ENCODE peak calls at places on chromosomes 13 and 19, in seven cellular contexts. One of them, this sample, is unnamed.

GRCh38 chr19:10503002-10503789 is at the start of gene KEAP1:
- DNase-seq in GM12878: no peak
- DNase-seq in H1: peak; percentile 82
- DNase-seq in K562: peak; percentile 85
- DNase-seq in SK-N-SH: peak; percentile 84
- DNase-seq in HCT116: no peak
- DNase-seq in HepG2: peak; percentile 18
- DNase-seq in this sample: peak; percentile 26

GRCh38 chr13:111361873-111362648 is 41.6 kb downstream of the TEX29 start:
- DNase-seq in HepG2: no peak
- DNase-seq in GM12878: no peak
- DNase-seq in HCT116: no peak
- DNase-seq in K562: no peak
- DNase-seq in SK-N-SH: no peak
- DNase-seq in H1: peak; percentile 28
- DNase-seq in this sample: no peak

GRCh38 chr19:44807652-44808462 is 1.0 kb upstream of the BCAM start:
- DNase-seq in HepG2: peak; percentile 77
- DNase-seq in GM12878: no peak
- DNase-seq in HCT116: peak; percentile 55
- DNase-seq in H1: no peak
- DNase-seq in SK-N-SH: peak; percentile 83
- DNase-seq in K562: peak; percentile 78
- DNase-seq in this sample: peak; percentile 81

GRCh38 chr13:43933378-43933777 is 53.7 kb downstream of the LACC1 start:
- DNase-seq in H1: no peak
- DNase-seq in GM12878: peak; percentile 41
- DNase-seq in HepG2: no peak
- DNase-seq in SK-N-SH: no peak
- DNase-seq in K562: no peak
- DNase-seq in HCT116: no peak
- DNase-seq in this sample: no peak

GRCh38 chr13:43300817-43301216 is 277.4 kb downstream of the DNAJC15 start:
- DNase-seq in HCT116: no peak
- DNase-seq in H1: no peak
- DNase-seq in HepG2: no peak
- DNase-seq in K562: no peak
- DNase-seq in SK-N-SH: no peak
- DNase-seq in GM12878: no peak
- DNase-seq in this sample: no peak

GRCh38 chr13:48531416-48532145 is 1.3 kb downstream of the RCBTB2 start:
- DNase-seq in H1: no peak
- DNase-seq in GM12878: peak; percentile 38
- DNase-seq in HCT116: no peak
- DNase-seq in SK-N-SH: no peak
- DNase-seq in HepG2: peak; percentile 13
- DNase-seq in K562: no peak
- DNase-seq in this sample: no peak

GRCh38 chr13:99434258-99434788 is 66.9 kb upstream of the TM9SF2 start:
- DNase-seq in K562: peak; percentile 67
- DNase-seq in GM12878: no peak
- DNase-seq in SK-N-SH: no peak
- DNase-seq in H1: no peak
- DNase-seq in HepG2: peak; percentile 17
- DNase-seq in HCT116: no peak
- DNase-seq in this sample: no peak

GRCh38 chr19:1266818-1267440 is 2.2 kb upstream of the CIRBP start:
- DNase-seq in GM12878: no peak
- DNase-seq in SK-N-SH: peak; percentile 85
- DNase-seq in K562: peak; percentile 41
- DNase-seq in H1: peak; percentile 97
- DNase-seq in HepG2: no peak
- DNase-seq in HCT116: no peak
- DNase-seq in this sample: no peak

GRCh38 chr13:101919541-101920306 is 467.2 kb downstream of the ITGBL1 start:
- DNase-seq in HCT116: no peak
- DNase-seq in GM12878: no peak
- DNase-seq in H1: peak; percentile 85
- DNase-seq in HepG2: no peak
- DNase-seq in K562: no peak
- DNase-seq in SK-N-SH: peak; percentile 6
- DNase-seq in this sample: peak; percentile 19

GRCh38 chr19:48379058-48379457 is 12.3 kb downstream of the KDELR1 start:
- DNase-seq in H1: no peak
- DNase-seq in HepG2: no peak
- DNase-seq in HCT116: no peak
- DNase-seq in K562: no peak
- DNase-seq in SK-N-SH: no peak
- DNase-seq in GM12878: no peak
- DNase-seq in this sample: no peak
- TF ChIP-seq JUND in H1: no peak
- TF ChIP-seq JUND in HepG2: no peak
- TF ChIP-seq JUND in HCT116: no peak
- TF ChIP-seq JUND in K562: no peak
- TF ChIP-seq JUND in SK-N-SH: no peak
- TF ChIP-seq JUND in GM12878: no peak
- TF ChIP-seq JUND in this sample: no peak

GRCh38 chr13:98370806-98371553 is 193.9 kb upstream of the RNF113B start:
- DNase-seq in H1: peak; percentile 45
- DNase-seq in HepG2: no peak
- DNase-seq in SK-N-SH: no peak
- DNase-seq in K562: no peak
- DNase-seq in HCT116: no peak
- DNase-seq in GM12878: no peak
- DNase-seq in this sample: no peak

GRCh38 chr13:98366959-98367358 is 189.9 kb upstream of the RNF113B start:
- DNase-seq in K562: no peak
- DNase-seq in HepG2: no peak
- DNase-seq in SK-N-SH: no peak
- DNase-seq in H1: no peak
- DNase-seq in HCT116: no peak
- DNase-seq in GM12878: no peak
- DNase-seq in this sample: no peak

GRCh38 chr13:98370261-98370660 is 193.2 kb upstream of the RNF113B start:
- DNase-seq in HepG2: no peak
- DNase-seq in HCT116: no peak
- DNase-seq in SK-N-SH: no peak
- DNase-seq in K562: no peak
- DNase-seq in H1: peak; percentile 28
- DNase-seq in GM12878: no peak
- DNase-seq in this sample: no peak

GRCh38 chr13:98365291-98365690 is 188.2 kb upstream of the RNF113B start:
- DNase-seq in HCT116: no peak
- DNase-seq in HepG2: no peak
- DNase-seq in H1: no peak
- DNase-seq in SK-N-SH: no peak
- DNase-seq in K562: no peak
- DNase-seq in GM12878: no peak
- DNase-seq in this sample: no peak

GRCh38 chr13:98368019-98368418 is 190.9 kb upstream of the RNF113B start:
- DNase-seq in H1: no peak
- DNase-seq in HepG2: no peak
- DNase-seq in GM12878: no peak
- DNase-seq in HCT116: no peak
- DNase-seq in SK-N-SH: no peak
- DNase-seq in K562: no peak
- DNase-seq in this sample: no peak
- TF ChIP-seq JUND in H1: no peak
- TF ChIP-seq JUND in HepG2: no peak
- TF ChIP-seq JUND in GM12878: no peak
- TF ChIP-seq JUND in HCT116: no peak
- TF ChIP-seq JUND in SK-N-SH: no peak
- TF ChIP-seq JUND in K562: no peak
- TF ChIP-seq JUND in this sample: no peak

GRCh38 chr19:29290853-29291252 is 77.9 kb upstream of the UQCRFS1 start:
- DNase-seq in GM12878: no peak
- DNase-seq in HCT116: no peak
- DNase-seq in SK-N-SH: no peak
- DNase-seq in K562: no peak
- DNase-seq in H1: no peak
- DNase-seq in HepG2: no peak
- DNase-seq in this sample: no peak
- TF ChIP-seq JUND in GM12878: no peak
- TF ChIP-seq JUND in HCT116: no peak
- TF ChIP-seq JUND in SK-N-SH: no peak
- TF ChIP-seq JUND in K562: no peak
- TF ChIP-seq JUND in H1: no peak
- TF ChIP-seq JUND in HepG2: no peak
- TF ChIP-seq JUND in this sample: no peak

DNA sequence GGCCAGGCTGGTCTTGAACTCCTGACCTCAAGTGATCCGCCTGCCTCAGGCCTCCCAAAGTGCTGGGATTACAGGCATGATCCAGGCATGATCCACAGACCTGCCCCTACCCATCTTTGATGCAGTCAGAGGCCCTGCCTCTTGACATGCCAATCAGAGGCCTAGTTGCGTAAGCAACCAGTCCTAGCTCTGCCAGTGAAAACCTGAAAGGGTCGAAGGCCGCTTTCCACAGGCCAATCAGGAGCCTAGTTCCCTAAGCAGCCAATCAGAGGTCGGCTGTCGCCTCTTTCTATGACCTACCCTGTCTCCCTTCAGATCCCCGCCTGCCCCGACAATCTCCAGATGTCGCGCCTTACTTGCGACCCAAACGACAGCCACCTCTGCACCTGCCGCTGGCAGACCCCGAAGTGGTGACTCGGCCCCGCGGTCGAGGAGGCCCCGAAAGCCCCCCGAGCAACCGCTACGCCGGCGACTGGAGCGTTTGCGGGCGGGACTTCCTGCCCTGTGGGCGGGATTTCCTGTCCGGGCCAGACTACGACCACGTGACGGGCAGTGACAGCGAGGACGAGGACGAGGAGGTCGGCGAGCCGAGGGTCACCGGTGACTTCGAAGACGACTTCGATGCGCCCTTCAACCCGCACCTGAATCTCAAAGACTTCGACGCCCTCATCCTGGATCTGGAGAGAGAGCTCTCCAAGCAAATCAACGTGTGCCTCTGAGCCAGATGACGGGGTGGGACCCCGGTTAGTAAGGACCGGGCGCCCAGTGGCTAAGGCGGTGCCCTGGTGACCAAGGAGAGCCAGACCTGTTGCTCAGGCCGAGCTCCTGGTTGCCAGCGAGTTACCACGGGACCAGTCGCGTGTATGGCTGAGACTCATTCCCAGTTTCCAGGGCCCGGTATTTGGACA is 6.3 kb downstream of the SYDE1 start:
- DNase-seq in HepG2: peak; percentile 32
- DNase-seq in GM12878: no peak
- DNase-seq in HCT116: no peak
- DNase-seq in SK-N-SH: peak; percentile 48
- DNase-seq in K562: no peak
- DNase-seq in H1: peak; percentile 73
- DNase-seq in this sample: no peak
- TF ChIP-seq JUND in HepG2: no peak
- TF ChIP-seq JUND in GM12878: no peak
- TF ChIP-seq JUND in HCT116: no peak
- TF ChIP-seq JUND in SK-N-SH: no peak
- TF ChIP-seq JUND in K562: no peak
- TF ChIP-seq JUND in H1: no peak
- TF ChIP-seq JUND in this sample: no peak

GRCh38 chr19:40771101-40771539 is 4.2 kb upstream of the MIA start:
- DNase-seq in H1: no peak
- DNase-seq in K562: no peak
- DNase-seq in SK-N-SH: no peak
- DNase-seq in HCT116: no peak
- DNase-seq in GM12878: no peak
- DNase-seq in HepG2: peak; percentile 34
- DNase-seq in this sample: peak; percentile 49
- TF ChIP-seq JUND in H1: no peak
- TF ChIP-seq JUND in K562: no peak
- TF ChIP-seq JUND in SK-N-SH: no peak
- TF ChIP-seq JUND in HCT116: no peak
- TF ChIP-seq JUND in GM12878: no peak
- TF ChIP-seq JUND in HepG2: no peak
- TF ChIP-seq JUND in this sample: no peak

GRCh38 chr13:73602295-73602694 is 531.9 kb downstream of the KLF12 start:
- DNase-seq in SK-N-SH: no peak
- DNase-seq in K562: no peak
- DNase-seq in H1: no peak
- DNase-seq in HepG2: peak; percentile 4
- DNase-seq in HCT116: peak; percentile 2
- DNase-seq in GM12878: no peak
- DNase-seq in this sample: no peak
- TF ChIP-seq JUND in SK-N-SH: no peak
- TF ChIP-seq JUND in K562: no peak
- TF ChIP-seq JUND in H1: no peak
- TF ChIP-seq JUND in HepG2: no peak
- TF ChIP-seq JUND in HCT116: no peak
- TF ChIP-seq JUND in GM12878: no peak
- TF ChIP-seq JUND in this sample: no peak

GRCh38 chr13:113560645-113561416 is 23.7 kb upstream of the TFDP1 start:
- DNase-seq in HepG2: no peak
- DNase-seq in H1: peak; percentile 41
- DNase-seq in K562: no peak
- DNase-seq in GM12878: no peak
- DNase-seq in HCT116: no peak
- DNase-seq in SK-N-SH: no peak
- DNase-seq in this sample: no peak
- TF ChIP-seq JUND in HepG2: no peak
- TF ChIP-seq JUND in H1: no peak
- TF ChIP-seq JUND in K562: no peak
- TF ChIP-seq JUND in GM12878: no peak
- TF ChIP-seq JUND in HCT116: no peak
- TF ChIP-seq JUND in SK-N-SH: no peak
- TF ChIP-seq JUND in this sample: no peak

DNA sequence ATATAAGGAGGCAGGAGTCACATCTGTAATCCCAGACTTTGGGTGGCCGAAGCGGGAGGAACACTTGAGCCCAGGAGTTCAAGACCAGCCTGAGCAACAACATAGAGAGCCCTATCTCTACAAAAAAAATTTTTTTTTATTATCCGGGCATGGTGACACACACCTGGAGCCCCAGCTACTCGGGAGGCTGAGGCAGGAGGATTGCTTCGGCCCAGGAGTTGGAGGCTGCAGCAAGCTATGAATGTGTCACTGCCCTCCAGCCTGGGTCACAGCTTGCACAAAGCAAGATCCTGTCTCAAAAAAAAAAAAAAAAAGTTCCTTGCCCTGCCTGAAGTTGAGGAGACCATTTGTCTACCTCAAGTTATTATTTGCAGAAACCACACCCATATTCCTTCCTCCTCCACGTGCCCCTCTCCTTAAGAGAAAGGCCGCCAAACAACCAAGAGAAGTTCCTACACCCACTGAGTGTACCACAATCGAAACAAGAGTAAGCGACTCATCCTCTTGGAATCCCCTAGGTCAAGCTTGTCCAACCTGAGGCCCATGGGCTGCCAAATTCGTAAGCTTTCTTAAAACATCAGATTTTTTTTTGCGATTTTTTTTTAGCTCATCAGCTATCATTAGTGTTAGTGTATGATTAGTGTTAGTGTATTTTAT is 2.2 kb downstream of the ABCC4 start:
- DNase-seq in GM12878: no peak
- DNase-seq in HCT116: peak; percentile 36
- DNase-seq in SK-N-SH: no peak
- DNase-seq in H1: no peak
- DNase-seq in K562: no peak
- DNase-seq in HepG2: no peak
- DNase-seq in this sample: no peak
- TF ChIP-seq JUND in GM12878: no peak
- TF ChIP-seq JUND in HCT116: no peak
- TF ChIP-seq JUND in SK-N-SH: no peak
- TF ChIP-seq JUND in H1: no peak
- TF ChIP-seq JUND in K562: no peak
- TF ChIP-seq JUND in HepG2: no peak
- TF ChIP-seq JUND in this sample: no peak

This sample was measured in T47D.